ENCODE peak calls at places on chromosomes 13 and 19, in nine cellular contexts. One of them, this sample, is unnamed.

GRCh38 chr19:53546766-53547541 is 9.0 kb downstream of the ZNF331 start:
- DNase-seq in keratinocyte: no peak
- DNase-seq in choroid plexus epithelial cell: no peak
- DNase-seq in pancreas: no peak
- DNase-seq in activated CD4-positive, alpha-beta T cell treated with anti-CD3 and anti-CD28 coated beads for 24 hours: no peak
- DNase-seq in NCI-H1092: no peak
- DNase-seq in GM19239: no peak
- DNase-seq in GM12892: no peak
- DNase-seq in mammary epithelial cell: no peak
- DNase-seq in this sample: no peak

GRCh38 chr19:38469151-38469550 is 35.7 kb downstream of the RYR1 start:
- DNase-seq in keratinocyte: no peak
- DNase-seq in choroid plexus epithelial cell: no peak
- DNase-seq in pancreas: no peak
- DNase-seq in activated CD4-positive, alpha-beta T cell treated with anti-CD3 and anti-CD28 coated beads for 24 hours: no peak
- DNase-seq in NCI-H1092: no peak
- DNase-seq in GM19239: no peak
- DNase-seq in GM12892: no peak
- DNase-seq in mammary epithelial cell: no peak
- DNase-seq in this sample: no peak

GRCh38 chr19:50490991-50491472 is 14.4 kb upstream of the GARIN5A start:
- DNase-seq in keratinocyte: no peak
- DNase-seq in choroid plexus epithelial cell: no peak
- DNase-seq in pancreas: no peak
- DNase-seq in activated CD4-positive, alpha-beta T cell treated with anti-CD3 and anti-CD28 coated beads for 24 hours: no peak
- DNase-seq in NCI-H1092: no peak
- DNase-seq in GM19239: no peak
- DNase-seq in GM12892: no peak
- DNase-seq in mammary epithelial cell: no peak
- DNase-seq in this sample: no peak

GRCh38 chr19:33492951-33493350 is 28.6 kb downstream of the PEPD start:
- DNase-seq in keratinocyte: no peak
- DNase-seq in choroid plexus epithelial cell: no peak
- DNase-seq in pancreas: no peak
- DNase-seq in activated CD4-positive, alpha-beta T cell treated with anti-CD3 and anti-CD28 coated beads for 24 hours: no peak
- DNase-seq in NCI-H1092: no peak
- DNase-seq in GM19239: no peak
- DNase-seq in GM12892: no peak
- DNase-seq in mammary epithelial cell: no peak
- DNase-seq in this sample: no peak

GRCh38 chr19:15112385-15112784 is 5.2 kb downstream of the SYDE1 start:
- DNase-seq in keratinocyte: no peak
- DNase-seq in choroid plexus epithelial cell: peak
- DNase-seq in pancreas: no peak
- DNase-seq in activated CD4-positive, alpha-beta T cell treated with anti-CD3 and anti-CD28 coated beads for 24 hours: no peak
- DNase-seq in NCI-H1092: no peak
- DNase-seq in GM19239: no peak
- DNase-seq in GM12892: no peak
- DNase-seq in mammary epithelial cell: peak
- DNase-seq in this sample: no peak

GRCh38 chr13:36214163-36214921 is at the start of gene SOHLH2:
- DNase-seq in keratinocyte: no peak
- DNase-seq in choroid plexus epithelial cell: no peak
- DNase-seq in pancreas: no peak
- DNase-seq in activated CD4-positive, alpha-beta T cell treated with anti-CD3 and anti-CD28 coated beads for 24 hours: no peak
- DNase-seq in NCI-H1092: no peak
- DNase-seq in GM19239: no peak
- DNase-seq in GM12892: no peak
- DNase-seq in mammary epithelial cell: no peak
- DNase-seq in this sample: no peak

GRCh38 chr19:17448190-17448967 is at the start of gene TMEM221:
- DNase-seq in keratinocyte: no peak
- DNase-seq in choroid plexus epithelial cell: no peak
- DNase-seq in pancreas: peak
- DNase-seq in activated CD4-positive, alpha-beta T cell treated with anti-CD3 and anti-CD28 coated beads for 24 hours: peak
- DNase-seq in NCI-H1092: no peak
- DNase-seq in GM19239: peak
- DNase-seq in GM12892: peak
- DNase-seq in mammary epithelial cell: no peak
- DNase-seq in this sample: no peak

GRCh38 chr19:3851254-3852176 is 17.3 kb downstream of the ZFR2 start:
- DNase-seq in keratinocyte: no peak
- DNase-seq in choroid plexus epithelial cell: no peak
- DNase-seq in pancreas: no peak
- DNase-seq in activated CD4-positive, alpha-beta T cell treated with anti-CD3 and anti-CD28 coated beads for 24 hours: no peak
- DNase-seq in NCI-H1092: no peak
- DNase-seq in GM19239: no peak
- DNase-seq in GM12892: no peak
- DNase-seq in mammary epithelial cell: peak
- DNase-seq in this sample: no peak

GRCh38 chr13:34577051-34577450 is 365.0 kb upstream of the NBEA start:
- DNase-seq in keratinocyte: no peak
- DNase-seq in choroid plexus epithelial cell: peak
- DNase-seq in pancreas: no peak
- DNase-seq in activated CD4-positive, alpha-beta T cell treated with anti-CD3 and anti-CD28 coated beads for 24 hours: no peak
- DNase-seq in NCI-H1092: no peak
- DNase-seq in GM19239: no peak
- DNase-seq in GM12892: no peak
- DNase-seq in mammary epithelial cell: peak
- DNase-seq in this sample: no peak

GRCh38 chr19:2798158-2798685 is 12.9 kb downstream of the THOP1 start:
- DNase-seq in keratinocyte: no peak
- DNase-seq in choroid plexus epithelial cell: no peak
- DNase-seq in pancreas: no peak
- DNase-seq in activated CD4-positive, alpha-beta T cell treated with anti-CD3 and anti-CD28 coated beads for 24 hours: no peak
- DNase-seq in NCI-H1092: no peak
- DNase-seq in GM19239: no peak
- DNase-seq in GM12892: no peak
- DNase-seq in mammary epithelial cell: no peak
- DNase-seq in this sample: no peak

GRCh38 chr19:13748169-13748884 is 16.0 kb upstream of the MRI1 start:
- DNase-seq in keratinocyte: no peak
- DNase-seq in choroid plexus epithelial cell: peak
- DNase-seq in pancreas: peak
- DNase-seq in activated CD4-positive, alpha-beta T cell treated with anti-CD3 and anti-CD28 coated beads for 24 hours: no peak
- DNase-seq in NCI-H1092: no peak
- DNase-seq in GM19239: no peak
- DNase-seq in GM12892: no peak
- DNase-seq in mammary epithelial cell: peak
- DNase-seq in this sample: no peak

GRCh38 chr19:54587026-54587425 is 6.4 kb upstream of the LILRA1 start:
- DNase-seq in keratinocyte: no peak
- DNase-seq in choroid plexus epithelial cell: no peak
- DNase-seq in pancreas: no peak
- DNase-seq in activated CD4-positive, alpha-beta T cell treated with anti-CD3 and anti-CD28 coated beads for 24 hours: no peak
- DNase-seq in NCI-H1092: no peak
- DNase-seq in GM19239: no peak
- DNase-seq in GM12892: no peak
- DNase-seq in mammary epithelial cell: no peak
- DNase-seq in this sample: no peak

GRCh38 chr19:48493718-48494515 is 17.7 kb downstream of the LMTK3 start:
- DNase-seq in keratinocyte: no peak
- DNase-seq in choroid plexus epithelial cell: no peak
- DNase-seq in pancreas: no peak
- DNase-seq in activated CD4-positive, alpha-beta T cell treated with anti-CD3 and anti-CD28 coated beads for 24 hours: no peak
- DNase-seq in NCI-H1092: no peak
- DNase-seq in GM19239: no peak
- DNase-seq in GM12892: no peak
- DNase-seq in mammary epithelial cell: no peak
- DNase-seq in this sample: no peak

GRCh38 chr13:30196025-30196424 is 111.3 kb downstream of the KATNAL1 start:
- DNase-seq in keratinocyte: no peak
- DNase-seq in choroid plexus epithelial cell: peak
- DNase-seq in pancreas: no peak
- DNase-seq in activated CD4-positive, alpha-beta T cell treated with anti-CD3 and anti-CD28 coated beads for 24 hours: no peak
- DNase-seq in NCI-H1092: peak
- DNase-seq in GM19239: no peak
- DNase-seq in GM12892: no peak
- DNase-seq in mammary epithelial cell: no peak
- DNase-seq in this sample: no peak

GRCh38 chr19:39449116-39449797 is 3.9 kb downstream of the SUPT5H start:
- DNase-seq in keratinocyte: no peak
- DNase-seq in choroid plexus epithelial cell: no peak
- DNase-seq in pancreas: no peak
- DNase-seq in activated CD4-positive, alpha-beta T cell treated with anti-CD3 and anti-CD28 coated beads for 24 hours: no peak
- DNase-seq in NCI-H1092: no peak
- DNase-seq in GM19239: no peak
- DNase-seq in GM12892: no peak
- DNase-seq in mammary epithelial cell: no peak
- DNase-seq in this sample: no peak

GRCh38 chr19:44367024-44367423 is 10.5 kb upstream of the ZNF112 start:
- DNase-seq in keratinocyte: no peak
- DNase-seq in choroid plexus epithelial cell: peak
- DNase-seq in pancreas: no peak
- DNase-seq in activated CD4-positive, alpha-beta T cell treated with anti-CD3 and anti-CD28 coated beads for 24 hours: no peak
- DNase-seq in NCI-H1092: no peak
- DNase-seq in GM19239: no peak
- DNase-seq in GM12892: no peak
- DNase-seq in mammary epithelial cell: no peak
- DNase-seq in this sample: no peak

GRCh38 chr13:101523154-101523669 is 70.7 kb downstream of the ITGBL1 start:
- DNase-seq in keratinocyte: no peak
- DNase-seq in choroid plexus epithelial cell: no peak
- DNase-seq in pancreas: no peak
- DNase-seq in activated CD4-positive, alpha-beta T cell treated with anti-CD3 and anti-CD28 coated beads for 24 hours: no peak
- DNase-seq in NCI-H1092: no peak
- DNase-seq in GM19239: no peak
- DNase-seq in GM12892: no peak
- DNase-seq in mammary epithelial cell: no peak
- DNase-seq in this sample: no peak

GRCh38 chr13:32471187-32471922 is 43.4 kb upstream of the N4BP2L1 start:
- DNase-seq in keratinocyte: no peak
- DNase-seq in choroid plexus epithelial cell: peak
- DNase-seq in pancreas: no peak
- DNase-seq in activated CD4-positive, alpha-beta T cell treated with anti-CD3 and anti-CD28 coated beads for 24 hours: no peak
- DNase-seq in NCI-H1092: no peak
- DNase-seq in GM19239: no peak
- DNase-seq in GM12892: no peak
- DNase-seq in mammary epithelial cell: no peak
- DNase-seq in this sample: no peak

GRCh38 chr13:109870281-109871017 is 84.1 kb upstream of the IRS2 start:
- DNase-seq in keratinocyte: no peak
- DNase-seq in choroid plexus epithelial cell: no peak
- DNase-seq in pancreas: no peak
- DNase-seq in activated CD4-positive, alpha-beta T cell treated with anti-CD3 and anti-CD28 coated beads for 24 hours: no peak
- DNase-seq in NCI-H1092: no peak
- DNase-seq in GM19239: no peak
- DNase-seq in GM12892: no peak
- DNase-seq in mammary epithelial cell: no peak
- DNase-seq in this sample: no peak

GRCh38 chr19:43534811-43535761 is 2.1 kb downstream of the ZNF575 start:
- DNase-seq in keratinocyte: no peak
- DNase-seq in choroid plexus epithelial cell: peak
- DNase-seq in pancreas: peak
- DNase-seq in activated CD4-positive, alpha-beta T cell treated with anti-CD3 and anti-CD28 coated beads for 24 hours: no peak
- DNase-seq in NCI-H1092: no peak
- DNase-seq in GM19239: no peak
- DNase-seq in GM12892: no peak
- DNase-seq in mammary epithelial cell: no peak
- DNase-seq in this sample: no peak

GRCh38 chr19:4362038-4362828 is 18.9 kb downstream of the MPND start:
- DNase-seq in keratinocyte: no peak
- DNase-seq in choroid plexus epithelial cell: no peak
- DNase-seq in pancreas: no peak
- DNase-seq in activated CD4-positive, alpha-beta T cell treated with anti-CD3 and anti-CD28 coated beads for 24 hours: no peak
- DNase-seq in NCI-H1092: no peak
- DNase-seq in GM19239: no peak
- DNase-seq in GM12892: no peak
- DNase-seq in mammary epithelial cell: no peak
- DNase-seq in this sample: no peak

GRCh38 chr19:1469936-1470863 is 8.8 kb downstream of the C19orf25 start:
- DNase-seq in keratinocyte: no peak
- DNase-seq in choroid plexus epithelial cell: peak
- DNase-seq in pancreas: no peak
- DNase-seq in activated CD4-positive, alpha-beta T cell treated with anti-CD3 and anti-CD28 coated beads for 24 hours: peak
- DNase-seq in NCI-H1092: no peak
- DNase-seq in GM19239: peak
- DNase-seq in GM12892: peak
- DNase-seq in mammary epithelial cell: no peak
- DNase-seq in this sample: peak

GRCh38 chr19:370641-371330 is 26.2 kb upstream of the MIER2 start:
- DNase-seq in keratinocyte: no peak
- DNase-seq in choroid plexus epithelial cell: no peak
- DNase-seq in pancreas: no peak
- DNase-seq in activated CD4-positive, alpha-beta T cell treated with anti-CD3 and anti-CD28 coated beads for 24 hours: no peak
- DNase-seq in NCI-H1092: no peak
- DNase-seq in GM19239: no peak
- DNase-seq in GM12892: no peak
- DNase-seq in mammary epithelial cell: no peak
- DNase-seq in this sample: no peak

GRCh38 chr13:23349127-23349897 is 84.2 kb downstream of the SACS start:
- DNase-seq in keratinocyte: no peak
- DNase-seq in choroid plexus epithelial cell: no peak
- DNase-seq in pancreas: no peak
- DNase-seq in activated CD4-positive, alpha-beta T cell treated with anti-CD3 and anti-CD28 coated beads for 24 hours: no peak
- DNase-seq in NCI-H1092: no peak
- DNase-seq in GM19239: no peak
- DNase-seq in GM12892: no peak
- DNase-seq in mammary epithelial cell: no peak
- DNase-seq in this sample: no peak

GRCh38 chr13:24663089-24663395 is 17.2 kb upstream of the ATP12A start:
- DNase-seq in keratinocyte: no peak
- DNase-seq in choroid plexus epithelial cell: no peak
- DNase-seq in pancreas: no peak
- DNase-seq in activated CD4-positive, alpha-beta T cell treated with anti-CD3 and anti-CD28 coated beads for 24 hours: no peak
- DNase-seq in NCI-H1092: no peak
- DNase-seq in GM19239: no peak
- DNase-seq in GM12892: no peak
- DNase-seq in mammary epithelial cell: no peak
- DNase-seq in this sample: no peak

GRCh38 chr19:29479941-29480340 is 45.9 kb upstream of the VSTM2B start:
- DNase-seq in keratinocyte: no peak
- DNase-seq in choroid plexus epithelial cell: no peak
- DNase-seq in pancreas: no peak
- DNase-seq in activated CD4-positive, alpha-beta T cell treated with anti-CD3 and anti-CD28 coated beads for 24 hours: no peak
- DNase-seq in NCI-H1092: no peak
- DNase-seq in GM19239: no peak
- DNase-seq in GM12892: no peak
- DNase-seq in mammary epithelial cell: no peak
- DNase-seq in this sample: no peak

GRCh38 chr19:50979758-50980157 is 4.0 kb downstream of the KLK7 start:
- DNase-seq in keratinocyte: no peak
- DNase-seq in choroid plexus epithelial cell: no peak
- DNase-seq in pancreas: no peak
- DNase-seq in activated CD4-positive, alpha-beta T cell treated with anti-CD3 and anti-CD28 coated beads for 24 hours: no peak
- DNase-seq in NCI-H1092: no peak
- DNase-seq in GM19239: no peak
- DNase-seq in GM12892: no peak
- DNase-seq in mammary epithelial cell: no peak
- DNase-seq in this sample: no peak

GRCh38 chr13:71866173-71867091 is 572 bp downstream of the DACH1 start:
- DNase-seq in keratinocyte: no peak
- DNase-seq in choroid plexus epithelial cell: no peak
- DNase-seq in pancreas: peak
- DNase-seq in activated CD4-positive, alpha-beta T cell treated with anti-CD3 and anti-CD28 coated beads for 24 hours: no peak
- DNase-seq in NCI-H1092: peak
- DNase-seq in GM19239: peak
- DNase-seq in GM12892: peak
- DNase-seq in mammary epithelial cell: peak
- DNase-seq in this sample: no peak

GRCh38 chr13:73738626-73739025 is 395.6 kb downstream of the KLF12 start:
- DNase-seq in keratinocyte: no peak
- DNase-seq in choroid plexus epithelial cell: no peak
- DNase-seq in pancreas: no peak
- DNase-seq in activated CD4-positive, alpha-beta T cell treated with anti-CD3 and anti-CD28 coated beads for 24 hours: no peak
- DNase-seq in NCI-H1092: no peak
- DNase-seq in GM19239: no peak
- DNase-seq in GM12892: no peak
- DNase-seq in mammary epithelial cell: no peak
- DNase-seq in this sample: no peak

GRCh38 chr19:13544423-13544822 is 38.1 kb upstream of the CACNA1A start:
- DNase-seq in keratinocyte: no peak
- DNase-seq in choroid plexus epithelial cell: no peak
- DNase-seq in pancreas: no peak
- DNase-seq in activated CD4-positive, alpha-beta T cell treated with anti-CD3 and anti-CD28 coated beads for 24 hours: no peak
- DNase-seq in NCI-H1092: no peak
- DNase-seq in GM19239: no peak
- DNase-seq in GM12892: no peak
- DNase-seq in mammary epithelial cell: no peak
- DNase-seq in this sample: no peak

GRCh38 chr19:16899566-16900075 is 10.8 kb downstream of the F2RL3 start:
- DNase-seq in keratinocyte: no peak
- DNase-seq in choroid plexus epithelial cell: peak
- DNase-seq in pancreas: no peak
- DNase-seq in activated CD4-positive, alpha-beta T cell treated with anti-CD3 and anti-CD28 coated beads for 24 hours: peak
- DNase-seq in NCI-H1092: no peak
- DNase-seq in GM19239: peak
- DNase-seq in GM12892: peak
- DNase-seq in mammary epithelial cell: peak
- DNase-seq in this sample: no peak